ENCODE peak calls at places on chromosome 4, in six cellular contexts. V is CD8-positive, alpha-beta memory T cell; T is left lung; S is ascending aorta; K is effector memory CD4-positive, alpha-beta T cell; M is sigmoid colon. E is an unnamed sample. For H3K4me1, the result is how much of the 10 kb centered on the place peaks cover.

GRCh38 chr4:22416403-22416802 is 99.5 kb downstream of the ADGRA3 start:
- DNase-seq in S (no peak), K (no peak), V (no peak), M (no peak), T (no peak), E (no peak)

GRCh38 chr4:18020145-18020670 is 1.3 kb downstream of the LCORL start:
- DNase-seq in S (no peak), M (no peak), T (no peak), V (no peak), K (no peak), E (peak)

GRCh38 chr4:99099311-99099710 is 10.7 kb upstream of the ADH5 start:
- DNase-seq in K (no peak), M (no peak), S (no peak), T (no peak), V (no peak), E (no peak)

GRCh38 chr4:143531773-143532491 is 18.4 kb downstream of the SMARCA5 start:
- DNase-seq in V (no peak), T (no peak), S (no peak), K (no peak), M (no peak), E (no peak)

GRCh38 chr4:101977096-101977495 is 186.6 kb downstream of the BANK1 start:
- DNase-seq in S (no peak), T (peak), M (no peak), V (no peak), K (no peak), E (no peak)

GRCh38 chr4:12875640-12876243 is 608.4 kb downstream of the RAB28 start:
- DNase-seq in K (no peak), M (no peak), V (no peak), T (no peak), S (no peak), E (peak)

GRCh38 chr4:54487491-54487890 is 170.3 kb upstream of the KIT start:
- DNase-seq in V (no peak), K (no peak), M (no peak), T (no peak), S (no peak), E (no peak)

GRCh38 chr4:17469931-17470674 is 41.8 kb downstream of the QDPR start:
- DNase-seq in T (no peak), V (no peak), M (no peak), K (no peak), S (no peak), E (no peak)

GRCh38 chr4:118314221-118314620 is 38.6 kb downstream of the PRSS12 start:
- DNase-seq in T (no peak), S (no peak), V (no peak), M (no peak), K (no peak), E (no peak)

GRCh38 chr4:8343051-8343966 is 73.8 kb downstream of the HTRA3 start:
- DNase-seq in V (no peak), T (no peak), K (no peak), S (peak), M (peak), E (no peak)

GRCh38 chr4:2923678-2924173 is 39.5 kb downstream of the NOP14 start:
- DNase-seq in M (no peak), V (no peak), K (no peak), S (peak), T (peak), E (no peak)

GRCh38 chr4:38621831-38622230 is 42.2 kb upstream of the KLF3 start:
- DNase-seq in S (no peak), K (no peak), V (no peak), T (no peak), M (no peak), E (peak)

GRCh38 chr4:109072595-109072994 is 229.9 kb downstream of the COL25A1 start:
- DNase-seq in M (no peak), T (no peak), K (no peak), S (no peak), V (no peak), E (no peak)

GRCh38 chr4:93828830-93829530 is 427 bp downstream of the ATOH1 start:
- DNase-seq in S (no peak), K (no peak), M (no peak), T (no peak), V (no peak), E (no peak)

GRCh38 chr4:81965454-81965853 is 408.3 kb downstream of the HNRNPD start:
- DNase-seq in V (no peak), T (no peak), S (no peak), M (no peak), K (no peak), E (no peak)

GRCh38 chr4:66855956-66856355 is 689.3 kb downstream of the CENPC start:
- DNase-seq in K (no peak), S (no peak), T (no peak), V (no peak), M (no peak), E (no peak)

GRCh38 chr4:3797831-3798500 is 31.8 kb downstream of the ADRA2C start:
- DNase-seq in S (no peak), V (no peak), M (no peak), K (no peak), T (no peak), E (no peak)

DNA sequence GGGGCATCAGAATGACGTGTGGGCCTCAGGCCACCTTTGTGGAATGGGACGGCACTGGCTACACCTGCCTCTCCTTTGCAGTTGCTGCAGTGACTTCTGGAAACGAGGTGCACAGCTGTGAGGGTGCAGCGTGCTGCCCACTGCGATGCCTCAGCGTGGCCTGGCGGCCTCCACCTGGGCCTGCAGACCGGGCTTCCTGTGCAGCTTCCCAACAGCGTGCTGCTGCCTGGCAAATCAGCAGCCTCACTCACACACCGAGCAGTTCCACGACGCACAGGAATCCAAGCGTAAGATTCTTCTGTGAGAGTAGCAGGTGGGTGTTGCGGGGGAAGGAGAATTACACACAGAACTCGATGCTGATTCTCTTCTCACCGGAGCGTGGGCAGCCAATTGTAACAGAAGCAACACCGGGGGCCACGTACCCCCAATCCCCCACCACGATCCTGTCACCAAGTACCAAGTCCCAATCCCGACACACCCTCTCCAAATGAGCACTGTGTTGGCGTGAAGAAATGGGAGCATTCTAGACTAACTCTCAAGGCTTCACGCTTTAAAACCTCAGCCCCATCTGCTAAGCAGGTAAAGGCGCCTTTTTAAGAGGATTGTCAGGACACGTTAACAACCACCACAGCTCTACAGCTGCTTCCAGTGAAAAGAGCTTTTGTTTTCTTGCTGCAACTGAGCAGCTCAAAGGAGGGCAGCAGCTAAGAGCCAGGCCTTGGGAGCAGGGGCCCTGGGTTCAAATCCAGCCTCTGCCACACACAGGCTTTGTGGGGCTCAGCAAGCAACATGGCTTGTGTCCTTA is 16.9 kb downstream of the WDR1 start:
- DNase-seq in M (no peak), S (no peak), K (no peak), T (no peak), V (peak), E (no peak)
- H3K4me1 ChIP-seq in M (under half), S (half or more), K (half or more), T (under half), V (half or more), E (under half)

DNA sequence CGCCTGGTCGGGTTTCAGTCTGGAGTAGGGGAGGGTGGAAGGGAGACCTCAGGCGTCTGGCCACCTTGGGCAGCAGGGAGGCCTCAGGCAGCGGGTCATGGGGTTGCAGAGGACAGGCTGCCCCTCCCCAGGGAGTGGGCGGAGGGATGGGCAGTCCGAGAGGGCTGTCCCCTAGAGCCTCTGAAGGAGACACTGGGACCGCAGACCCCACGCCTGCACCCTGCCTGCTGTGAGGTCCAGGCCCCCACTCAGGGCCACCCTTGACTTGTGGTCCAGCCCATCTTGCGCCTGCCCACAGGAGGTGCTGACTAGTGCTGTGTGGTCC is 16.5 kb downstream of the FGFRL1 start:
- DNase-seq in T (no peak), M (no peak), V (no peak), S (no peak), K (no peak), E (no peak)
- H3K27ac ChIP-seq in T (no peak), M (no peak), V (no peak), S (no peak), K (no peak), E (no peak)

DNA sequence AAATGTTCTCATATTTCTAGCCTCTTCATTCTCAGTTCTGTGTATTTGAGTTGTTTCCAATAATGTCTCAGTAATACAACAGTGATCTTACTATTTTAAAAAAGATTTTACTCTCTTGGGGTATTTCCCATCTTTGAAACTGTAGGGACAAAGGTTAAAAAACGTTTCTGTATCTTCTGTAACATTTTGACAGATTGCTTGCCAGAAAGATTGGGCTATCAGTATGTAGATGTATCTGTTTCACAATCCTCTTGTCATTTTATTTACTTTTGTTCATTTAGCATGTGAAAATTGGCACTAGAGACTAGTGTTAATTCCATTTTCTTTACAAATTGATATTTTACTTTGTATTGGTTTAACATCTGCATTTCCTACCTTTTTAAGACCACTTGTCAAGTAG is 6.2 kb upstream of the CXCL9 start:
- DNase-seq in K (no peak), M (no peak), T (no peak), S (no peak), V (no peak), E (no peak)
- H3K4me1 ChIP-seq in K (under half), M (under half), T (under half), S (under half), V (under half), E (under half)

DNA sequence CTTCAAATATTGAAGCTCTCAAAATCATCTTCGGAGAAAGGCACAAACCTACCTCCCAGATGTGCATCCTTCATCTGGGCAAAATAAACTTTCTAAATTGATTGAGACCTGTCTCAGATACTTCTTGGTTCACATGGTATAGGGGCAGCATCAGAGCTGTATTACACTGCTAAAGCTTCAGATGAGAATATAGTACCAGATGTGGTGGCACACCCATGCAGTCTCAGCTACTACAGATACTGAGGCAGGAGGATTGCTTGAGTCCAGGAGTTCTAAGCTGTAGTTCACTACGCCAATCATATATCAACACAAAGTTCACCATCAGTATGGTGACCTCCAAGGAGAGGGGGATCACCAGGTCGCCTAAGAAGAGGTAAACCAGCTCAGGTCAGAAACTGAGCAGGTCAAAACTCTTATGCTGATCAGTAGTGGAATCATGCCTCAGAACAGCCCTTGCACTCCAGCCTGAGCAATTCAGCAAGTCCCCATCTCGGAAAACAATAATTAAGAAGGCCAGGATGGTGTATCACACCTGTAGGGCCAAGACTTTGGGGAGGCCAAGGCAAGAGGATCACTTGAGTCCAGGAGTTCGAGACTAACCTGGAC is 22.0 kb downstream of the ELF2 start:
- DNase-seq in K (no peak), T (no peak), M (no peak), S (no peak), V (no peak), E (no peak)
- H3K27ac ChIP-seq in K (no peak), T (no peak), M (no peak), S (no peak), V (peak), E (no peak)

GRCh38 chr4:80183196-80184052 is 13.9 kb upstream of the PRDM8 start:
- DNase-seq in S (peak), M (peak), T (no peak), V (peak), K (no peak), E (no peak)
- H3K4me1 ChIP-seq in S (under half), M (under half), T (under half), V (under half), K (under half), E (under half)

DNA sequence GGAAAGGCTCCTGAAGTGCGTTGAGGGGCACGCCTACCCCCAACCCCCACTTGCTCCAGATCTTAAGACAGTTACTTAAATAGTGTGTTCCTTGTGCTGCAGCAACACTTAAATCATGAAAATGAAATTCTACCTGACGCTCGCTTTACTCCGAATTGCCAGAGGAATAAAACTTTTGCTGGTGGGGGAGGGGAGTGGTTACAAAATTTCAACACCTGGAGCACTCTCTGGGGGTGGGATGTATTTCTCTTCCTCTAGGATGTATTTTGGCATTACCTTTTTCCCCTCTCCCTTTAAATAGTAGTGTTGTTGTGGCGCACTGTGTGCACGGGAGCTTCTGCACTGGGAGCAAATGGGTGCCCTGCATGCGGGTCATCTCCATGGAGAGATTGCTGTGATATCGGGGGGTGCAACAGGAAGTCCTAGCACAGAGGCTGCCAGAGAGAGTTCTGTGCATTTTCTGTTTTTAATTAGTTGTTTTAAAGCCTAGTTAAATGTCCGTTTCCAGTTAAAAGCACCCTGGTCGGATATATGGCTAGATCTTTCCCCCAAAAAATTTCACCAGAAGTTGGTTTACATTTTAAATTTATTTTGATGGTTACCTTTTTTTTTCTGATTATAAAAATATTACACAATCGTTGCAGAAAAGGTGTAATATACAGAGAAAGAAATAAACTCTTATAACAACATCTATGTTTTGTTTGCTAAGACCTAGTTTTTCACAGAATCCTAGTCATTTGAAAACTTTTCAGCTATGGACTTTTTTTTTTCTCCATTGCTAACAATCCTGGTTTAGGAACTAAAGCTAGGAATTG is 207.6 kb downstream of the SOWAHB start:
- DNase-seq in M (no peak), T (no peak), S (no peak), V (no peak), K (no peak), E (peak)
- H3K27ac ChIP-seq in M (peak), T (peak), S (peak), V (no peak), K (no peak), E (peak)

GRCh38 chr4:168881754-168882153 is 128.3 kb downstream of the CBR4 start:
- DNase-seq in V (no peak), K (no peak), T (no peak), S (no peak), M (no peak), E (no peak)
- H3K4me1 ChIP-seq in V (under half), K (under half), T (under half), S (under half), M (under half), E (under half)

DNA sequence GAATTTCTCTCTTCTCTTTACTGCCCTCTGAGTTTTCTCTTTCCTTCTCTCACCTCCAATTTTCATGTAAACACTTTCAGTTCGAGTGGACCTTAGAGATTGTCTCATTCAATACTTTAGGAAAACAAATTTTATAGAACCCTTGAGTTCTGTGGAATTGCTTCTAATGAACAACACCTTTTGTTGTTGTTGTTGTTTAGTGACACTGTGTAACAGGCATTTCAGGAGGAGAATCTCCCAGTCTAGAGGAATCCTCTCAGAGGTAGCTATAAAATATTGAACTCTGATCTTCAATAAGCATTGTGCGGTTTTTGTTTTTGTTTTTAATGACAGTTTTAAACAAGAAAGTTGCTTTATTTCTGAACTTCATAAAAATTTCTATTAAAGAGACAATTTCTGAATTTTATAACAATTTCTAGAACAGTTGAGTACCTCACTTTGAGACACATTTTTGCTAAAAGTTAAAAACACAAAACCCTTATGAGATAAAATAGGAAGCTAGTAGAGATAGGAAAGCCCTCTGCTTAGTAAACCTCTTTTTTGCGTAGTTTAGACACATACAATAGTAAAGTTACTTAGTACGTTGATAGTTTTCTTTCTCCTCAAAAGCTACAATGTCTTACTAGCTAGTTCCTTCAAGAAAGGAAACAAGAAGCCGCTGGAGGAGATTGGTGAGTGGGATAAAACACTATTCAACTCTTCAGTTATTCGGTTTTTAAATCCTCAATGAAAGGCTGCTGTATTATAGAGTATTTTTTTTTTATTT is 38.8 kb downstream of the CLCN3 start:
- DNase-seq in K (no peak), T (no peak), M (no peak), V (no peak), S (no peak), E (peak)
- H3K27ac ChIP-seq in K (peak), T (peak), M (peak), V (peak), S (peak), E (peak)

DNA sequence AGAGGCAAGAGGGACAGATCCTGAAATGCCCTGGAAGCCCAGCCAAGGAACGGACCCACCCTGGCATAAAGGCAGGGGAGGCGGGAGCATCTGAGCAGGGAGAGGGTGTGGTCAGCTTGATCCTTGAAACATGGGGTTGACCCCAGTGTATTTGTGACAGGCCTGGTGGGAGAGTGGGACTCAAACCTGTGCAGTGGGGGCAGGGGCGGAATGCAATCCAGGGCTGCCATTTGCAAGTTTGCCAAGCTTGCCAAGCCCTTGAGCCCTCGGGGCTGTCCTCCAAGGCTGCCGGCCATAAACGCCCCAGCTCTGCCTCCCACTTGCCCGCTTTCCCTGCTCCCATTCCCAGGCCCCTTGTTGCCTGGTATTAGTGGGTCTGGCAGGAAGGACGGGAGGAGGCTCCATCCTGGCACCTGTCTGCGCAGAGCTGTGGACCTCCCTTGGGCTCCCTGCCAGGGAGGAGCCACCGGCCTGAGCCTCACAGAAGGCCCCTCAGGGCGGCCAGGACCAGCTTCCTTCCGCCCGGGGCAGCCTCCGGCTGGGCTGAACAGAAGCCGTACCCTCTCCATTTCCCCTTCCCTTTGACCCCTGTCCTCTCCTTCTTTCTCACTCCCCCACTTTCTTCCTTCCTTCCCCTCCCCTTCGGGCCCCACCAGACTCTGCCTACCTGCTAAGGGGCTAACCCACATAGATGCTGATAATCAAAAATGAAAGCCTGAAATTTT is 661 bp downstream of the S100P start:
- DNase-seq in K (peak), M (no peak), S (no peak), V (peak), T (no peak), E (no peak)
- H3K4me1 ChIP-seq in K (half or more), M (under half), S (under half), V (half or more), T (under half), E (under half)